ENCODE peak calls at places on chromosome 16, in six cellular contexts. K is mucosa of descending colon, H is HCT116, I is fibroblast of lung, S is AG09309, B is A549. G is an unnamed sample.
A peak's percentile ranks its signal among the peaks of the same experiment; 100 is the strongest.

GRCh38 chr16:30491744-30492308 is 19.3 kb downstream of the ITGAL start:
- DNase-seq in K (no peak), H (no peak), I (peak; percentile 79), S (peak; percentile 24), B (peak; percentile 66), G (no peak)

GRCh38 chr16:67451704-67452435 is 20.9 kb downstream of the HSD11B2 start:
- DNase-seq in K (no peak), H (no peak), I (no peak), S (no peak), B (no peak), G (no peak)

GRCh38 chr16:50939356-50939755 is 197.5 kb downstream of the CYLD start:
- DNase-seq in K (no peak), H (no peak), I (no peak), S (no peak), B (no peak), G (no peak)

GRCh38 chr16:58487566-58488351 is 12.2 kb upstream of the NDRG4 start:
- DNase-seq in K (peak; percentile 78), H (peak; percentile 56), I (peak; percentile 71), S (no peak), B (peak; percentile 88), G (peak; percentile 1)

GRCh38 chr16:7650446-7650845 is 317.8 kb downstream of the RBFOX1 start:
- DNase-seq in K (no peak), H (no peak), I (no peak), S (no peak), B (no peak), G (no peak)

GRCh38 chr16:9092282-9092962 is 978 bp downstream of the HAPSTR1 start:
- DNase-seq in K (peak; percentile 72), H (no peak), I (no peak), S (no peak), B (no peak), G (no peak)

GRCh38 chr16:58009856-58010416 is 8.7 kb downstream of the USB1 start:
- DNase-seq in K (no peak), H (no peak), I (no peak), S (no peak), B (no peak), G (no peak)

GRCh38 chr16:77057161-77057736 is 133.7 kb upstream of the MON1B start:
- DNase-seq in K (no peak), H (no peak), I (no peak), S (no peak), B (no peak), G (no peak)

GRCh38 chr16:23248261-23249194 is 53.6 kb upstream of the SCNN1B start:
- DNase-seq in K (no peak), H (no peak), I (no peak), S (no peak), B (no peak), G (no peak)

GRCh38 chr16:2724816-2725348 is 4.9 kb upstream of the PRSS27 start:
- DNase-seq in K (peak; percentile 44), H (no peak), I (no peak), S (no peak), B (no peak), G (no peak)

GRCh38 chr16:65869261-65869660 is 497.2 kb upstream of the CDH5 start:
- DNase-seq in K (no peak), H (no peak), I (no peak), S (no peak), B (no peak), G (no peak)

GRCh38 chr16:49000594-49000993 is 281.0 kb downstream of the CBLN1 start:
- DNase-seq in K (no peak), H (peak; percentile 26), I (no peak), S (no peak), B (no peak), G (no peak)

GRCh38 chr16:4094138-4094773 is 22.0 kb downstream of the ADCY9 start:
- DNase-seq in K (no peak), H (no peak), I (no peak), S (no peak), B (no peak), G (no peak)

GRCh38 chr16:21645261-21645721 is 7.1 kb downstream of the IGSF6 start:
- DNase-seq in K (no peak), H (no peak), I (peak; percentile 47), S (no peak), B (no peak), G (no peak)

GRCh38 chr16:84340305-84341040 is 27.9 kb upstream of the ATP2C2 start:
- DNase-seq in K (peak; percentile 86), H (no peak), I (no peak), S (no peak), B (peak; percentile 37), G (no peak)

GRCh38 chr16:87812200-87812656 is 46.4 kb upstream of the KLHDC4 start:
- DNase-seq in K (no peak), H (no peak), I (no peak), S (no peak), B (no peak), G (no peak)

GRCh38 chr16:1279081-1279944 is 23.4 kb downstream of the TPSD1 start:
- DNase-seq in K (peak; percentile 40), H (no peak), I (no peak), S (no peak), B (no peak), G (no peak)

GRCh38 chr16:4217246-4218131 is 24.4 kb downstream of the SRL start:
- DNase-seq in K (no peak), H (no peak), I (peak; percentile 53), S (no peak), B (no peak), G (no peak)

GRCh38 chr16:65919116-65919515 is 447.4 kb upstream of the CDH5 start:
- DNase-seq in K (no peak), H (no peak), I (no peak), S (no peak), B (no peak), G (no peak)

GRCh38 chr16:29317269-29317668 is 89.2 kb downstream of the NPIPB11 start:
- DNase-seq in K (no peak), H (no peak), I (no peak), S (no peak), B (no peak), G (no peak)

GRCh38 chr16:2527784-2528100 is 3.5 kb downstream of the CEMP1 start:
- DNase-seq in K (peak; percentile 58), H (no peak), I (no peak), S (no peak), B (no peak), G (no peak)

GRCh38 chr16:10982430-10983174 is 38.2 kb downstream of the CLEC16A start:
- DNase-seq in K (no peak), H (no peak), I (no peak), S (no peak), B (no peak), G (no peak)

GRCh38 chr16:11356573-11357331 is 11.5 kb downstream of the RMI2 start:
- DNase-seq in K (peak; percentile 74), H (no peak), I (peak; percentile 72), S (no peak), B (peak; percentile 74), G (no peak)

GRCh38 chr16:27640277-27640600 is 90.3 kb downstream of the KATNIP start:
- DNase-seq in K (no peak), H (no peak), I (no peak), S (no peak), B (no peak), G (no peak)

GRCh38 chr16:27644165-27644564 is 94.2 kb downstream of the KATNIP start:
- DNase-seq in K (no peak), H (no peak), I (no peak), S (no peak), B (no peak), G (no peak)

GRCh38 chr16:27639588-27640276 is 89.8 kb downstream of the KATNIP start:
- DNase-seq in K (no peak), H (peak; percentile 21), I (peak; percentile 67), S (peak; percentile 5), B (peak; percentile 57), G (peak; percentile 10)

GRCh38 chr16:27641260-27641659 is 91.3 kb downstream of the KATNIP start:
- DNase-seq in K (no peak), H (no peak), I (no peak), S (no peak), B (no peak), G (no peak)

GRCh38 chr16:27642753-27643152 is 92.8 kb downstream of the KATNIP start:
- DNase-seq in K (no peak), H (peak; percentile 7), I (peak; percentile 52), S (no peak), B (no peak), G (no peak)
- TF ChIP-seq CTCF in K (no peak), H (peak; percentile 54), I (peak; percentile 25), S (peak; percentile 32), B (no peak), G (no peak)

DNA sequence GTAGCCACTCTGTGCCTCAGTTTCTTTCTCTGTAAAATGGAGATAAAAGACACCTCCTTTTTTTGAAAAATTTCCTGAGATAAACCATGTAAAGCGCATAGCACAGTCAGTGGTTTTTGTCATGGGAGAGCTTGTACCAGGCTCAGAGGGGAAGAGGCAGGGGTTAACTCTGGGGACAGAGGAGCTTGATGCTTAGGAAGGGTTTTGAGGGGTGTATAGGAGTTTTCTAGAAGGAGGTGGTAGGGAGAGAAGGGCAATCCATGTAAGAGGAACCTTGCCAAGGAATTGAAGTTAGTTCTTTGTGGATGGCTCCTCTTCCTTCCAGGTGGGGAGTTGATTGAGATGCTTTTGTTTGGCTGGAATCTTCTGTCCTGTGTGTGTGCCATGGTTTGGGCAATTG is 131.9 kb upstream of the GSE1 start:
- DNase-seq in K (no peak), H (no peak), I (no peak), S (no peak), B (no peak), G (no peak)
- H3K4me3 ChIP-seq in K (no peak overlapping the region), H (no peak overlapping the region), I (no peak overlapping the region), S (no peak overlapping the region), B (no peak overlapping the region), G (no peak overlapping the region)

GRCh38 chr16:19210968-19211367 is 42.9 kb downstream of the SYT17 start:
- DNase-seq in K (no peak), H (no peak), I (no peak), S (no peak), B (no peak), G (no peak)
- TF ChIP-seq CTCF in K (no peak), H (no peak), I (no peak), S (no peak), B (no peak), G (no peak)

GRCh38 chr16:53950677-53951076 is 246.7 kb downstream of the FTO start:
- DNase-seq in K (no peak), H (no peak), I (no peak), S (no peak), B (no peak), G (no peak)

GRCh38 chr16:53948734-53949430 is 244.9 kb downstream of the FTO start:
- DNase-seq in K (no peak), H (no peak), I (no peak), S (no peak), B (no peak), G (no peak)

GRCh38 chr16:53955221-53955875 is 251.4 kb downstream of the FTO start:
- DNase-seq in K (no peak), H (no peak), I (no peak), S (no peak), B (no peak), G (no peak)

GRCh38 chr16:53949716-53950410 is 245.9 kb downstream of the FTO start:
- DNase-seq in K (no peak), H (no peak), I (peak; percentile 33), S (no peak), B (no peak), G (no peak)

GRCh38 chr16:53952215-53953208 is 248.6 kb downstream of the FTO start:
- DNase-seq in K (no peak), H (no peak), I (peak; percentile 63), S (no peak), B (no peak), G (no peak)
- H3K4me3 ChIP-seq in K (no peak overlapping the region), H (no peak overlapping the region), I (no peak overlapping the region), S (no peak overlapping the region), B (no peak overlapping the region), G (no peak overlapping the region)